ENCODE peak calls at places on chromosomes 16 and 17, in seven cellular contexts. Z is body of pancreas, Y is HCT116, I is thyroid gland, S is breast epithelium, H is uterus, K is adrenal gland. C is an unnamed sample. For H3K27me3, the result is how much of the 10 kb centered on the place peaks cover.

GRCh38 chr16:68972720-68973119 is 129.4 kb downstream of the TANGO6 start:
- DNase-seq in Z (no peak), Y (no peak), I (peak), S (no peak), H (no peak), K (peak), C (no peak)

GRCh38 chr16:55491691-55492090 is 12.7 kb downstream of the MMP2 start:
- DNase-seq in Z (no peak), Y (no peak), I (no peak), S (peak), H (peak), K (peak), C (peak)

GRCh38 chr17:4599505-4600281 is 15.4 kb downstream of the SMTNL2 start:
- DNase-seq in Z (no peak), Y (no peak), I (no peak), S (peak), H (peak), K (peak), C (no peak)

GRCh38 chr17:14864127-14864526 is 401.0 kb downstream of the PMP22 start:
- DNase-seq in Z (no peak), Y (no peak), I (no peak), S (no peak), H (no peak), K (no peak), C (no peak)

GRCh38 chr17:81036128-81036891 is 1.4 kb downstream of the BAIAP2 start:
- DNase-seq in Z (no peak), Y (no peak), I (peak), S (no peak), H (no peak), K (no peak), C (peak)

GRCh38 chr17:65099941-65100315 is 37.2 kb upstream of the RGS9 start:
- DNase-seq in Z (peak), Y (peak), I (peak), S (peak), H (no peak), K (no peak), C (peak)

GRCh38 chr17:67753026-67753425 is 35.3 kb downstream of the NOL11 start:
- DNase-seq in Z (no peak), Y (no peak), I (no peak), S (no peak), H (no peak), K (no peak), C (peak)

GRCh38 chr17:34412965-34413441 is 50.0 kb upstream of the CCL1 start:
- DNase-seq in Z (no peak), Y (no peak), I (no peak), S (no peak), H (no peak), K (no peak), C (no peak)

GRCh38 chr17:29111816-29112499 is 68.2 kb downstream of the MYO18A start:
- DNase-seq in Z (peak), Y (no peak), I (peak), S (peak), H (peak), K (peak), C (peak)

GRCh38 chr17:2057130-2057713 is 2.3 kb downstream of the HIC1 start:
- DNase-seq in Z (no peak), Y (no peak), I (no peak), S (no peak), H (no peak), K (no peak), C (peak)

GRCh38 chr17:16106161-16106891 is 106.7 kb downstream of the TTC19 start:
- DNase-seq in Z (no peak), Y (no peak), I (no peak), S (no peak), H (peak), K (no peak), C (no peak)

GRCh38 chr17:81338301-81339179 is 43.4 kb upstream of the SLC38A10 start:
- DNase-seq in Z (no peak), Y (no peak), I (no peak), S (no peak), H (no peak), K (peak), C (no peak)

GRCh38 chr17:48961516-48962233 is 6.7 kb downstream of the GIP start:
- DNase-seq in Z (no peak), Y (no peak), I (no peak), S (no peak), H (no peak), K (peak), C (no peak)

GRCh38 chr17:82848022-82848592 is 8.3 kb upstream of the ZNF750 start:
- DNase-seq in Z (no peak), Y (no peak), I (peak), S (peak), H (peak), K (peak), C (peak)

GRCh38 chr16:2710711-2711231 is 9.3 kb downstream of the PRSS27 start:
- DNase-seq in Z (no peak), Y (no peak), I (no peak), S (no peak), H (no peak), K (no peak), C (peak)

GRCh38 chr17:67415291-67415690 is 38.2 kb downstream of the PITPNC1 start:
- DNase-seq in Z (no peak), Y (no peak), I (no peak), S (no peak), H (no peak), K (peak), C (no peak)

GRCh38 chr16:23967018-23967417 is 131.2 kb downstream of the PRKCB start:
- DNase-seq in Z (no peak), Y (no peak), I (no peak), S (no peak), H (no peak), K (no peak), C (no peak)

GRCh38 chr16:17366299-17366961 is 104.3 kb downstream of the XYLT1 start:
- DNase-seq in Z (no peak), Y (no peak), I (no peak), S (no peak), H (no peak), K (no peak), C (no peak)

DNA sequence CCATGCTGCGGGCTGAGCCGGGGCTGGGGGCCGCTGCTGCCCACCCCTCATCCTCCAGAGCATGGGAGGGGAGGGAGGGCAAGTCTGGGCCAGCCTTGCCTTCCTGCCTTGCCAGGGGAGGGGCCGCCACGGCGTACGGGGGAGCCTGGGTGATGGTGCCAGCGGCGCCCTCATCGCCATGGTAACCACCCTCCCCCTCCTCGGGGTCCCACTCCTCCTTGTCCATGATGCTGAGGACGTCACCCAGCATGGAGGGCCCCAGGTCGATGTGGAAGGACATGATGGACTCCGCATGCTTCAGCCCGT is 23.9 kb upstream of the CPSF4L start:
- DNase-seq in Z (peak), Y (no peak), I (no peak), S (no peak), H (no peak), K (no peak), C (peak)
- H3K27me3 ChIP-seq in Z (under half), Y (under half), I (under half), S (under half), H (under half), K (under half), C (under half)

DNA sequence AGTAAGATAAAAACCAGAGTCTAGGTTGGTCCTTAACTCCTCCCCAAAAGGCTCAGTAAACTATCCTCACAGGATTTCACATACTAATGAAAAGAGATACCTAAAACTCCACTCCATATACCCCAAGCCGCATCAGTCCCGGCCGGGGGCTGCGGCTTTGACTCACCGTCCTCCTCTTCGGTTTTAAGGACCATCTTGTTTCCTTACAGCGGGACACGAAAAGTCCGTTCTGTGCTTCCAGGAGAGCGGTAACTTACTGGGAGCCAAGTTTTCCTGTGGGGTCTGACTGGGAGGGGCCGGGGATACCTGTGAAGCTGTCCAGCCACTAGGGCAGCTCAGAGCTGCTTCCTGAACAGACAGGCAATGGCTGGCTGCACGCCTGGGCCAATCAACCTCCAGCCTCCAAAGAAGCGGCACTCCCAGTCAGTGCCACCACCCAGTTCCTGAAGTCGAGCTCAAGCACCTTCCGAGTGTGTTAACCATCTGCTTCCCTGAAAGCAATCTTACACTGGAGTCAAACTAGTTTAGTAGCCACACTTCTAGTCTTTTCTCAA is 45.5 kb downstream of the CYTH1 start:
- DNase-seq in Z (peak), Y (peak), I (peak), S (peak), H (peak), K (peak), C (peak)
- TF ChIP-seq POLR2A in Z (peak), Y (no peak), I (peak), S (no peak), H (peak), K (no peak), C (peak)

DNA sequence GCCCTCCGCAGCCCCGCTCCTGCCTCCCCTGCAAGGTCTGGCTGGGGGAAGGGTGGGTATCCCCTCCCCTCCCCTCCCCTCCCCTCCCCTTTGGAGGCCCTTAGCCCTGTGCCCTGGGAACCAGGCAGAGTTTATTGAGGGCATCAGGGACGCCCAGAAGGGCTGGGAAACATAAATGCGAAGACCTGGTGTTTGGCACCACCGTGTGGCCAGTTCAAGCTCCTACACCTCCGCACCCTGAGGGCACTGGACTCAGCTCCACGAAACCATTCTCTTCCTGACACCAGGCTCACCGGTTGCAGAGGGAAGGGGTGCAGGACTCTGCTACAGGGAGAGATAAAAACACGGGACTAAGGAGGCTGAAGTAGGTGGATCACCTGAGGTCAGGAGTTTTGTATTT is 1.0 kb upstream of the AIPL1 start:
- DNase-seq in Z (peak), Y (peak), I (peak), S (no peak), H (peak), K (peak), C (no peak)
- H3K27me3 ChIP-seq in Z (under half), Y (under half), I (under half), S (under half), H (under half), K (under half), C (under half)

GRCh38 chr17:50150354-50151040 is at the start of gene PPP1R9B:
- DNase-seq in Z (no peak), Y (no peak), I (no peak), S (no peak), H (peak), K (no peak), C (no peak)

GRCh38 chr17:50149425-50150353 is 788 bp downstream of the PPP1R9B start:
- DNase-seq in Z (peak), Y (no peak), I (peak), S (no peak), H (peak), K (peak), C (peak)

GRCh38 chr17:50152736-50153135 is 2.3 kb upstream of the PPP1R9B start:
- DNase-seq in Z (no peak), Y (no peak), I (no peak), S (no peak), H (no peak), K (no peak), C (no peak)

GRCh38 chr17:50151937-50152547 is 1.6 kb upstream of the PPP1R9B start:
- DNase-seq in Z (peak), Y (peak), I (peak), S (peak), H (peak), K (peak), C (peak)

DNA sequence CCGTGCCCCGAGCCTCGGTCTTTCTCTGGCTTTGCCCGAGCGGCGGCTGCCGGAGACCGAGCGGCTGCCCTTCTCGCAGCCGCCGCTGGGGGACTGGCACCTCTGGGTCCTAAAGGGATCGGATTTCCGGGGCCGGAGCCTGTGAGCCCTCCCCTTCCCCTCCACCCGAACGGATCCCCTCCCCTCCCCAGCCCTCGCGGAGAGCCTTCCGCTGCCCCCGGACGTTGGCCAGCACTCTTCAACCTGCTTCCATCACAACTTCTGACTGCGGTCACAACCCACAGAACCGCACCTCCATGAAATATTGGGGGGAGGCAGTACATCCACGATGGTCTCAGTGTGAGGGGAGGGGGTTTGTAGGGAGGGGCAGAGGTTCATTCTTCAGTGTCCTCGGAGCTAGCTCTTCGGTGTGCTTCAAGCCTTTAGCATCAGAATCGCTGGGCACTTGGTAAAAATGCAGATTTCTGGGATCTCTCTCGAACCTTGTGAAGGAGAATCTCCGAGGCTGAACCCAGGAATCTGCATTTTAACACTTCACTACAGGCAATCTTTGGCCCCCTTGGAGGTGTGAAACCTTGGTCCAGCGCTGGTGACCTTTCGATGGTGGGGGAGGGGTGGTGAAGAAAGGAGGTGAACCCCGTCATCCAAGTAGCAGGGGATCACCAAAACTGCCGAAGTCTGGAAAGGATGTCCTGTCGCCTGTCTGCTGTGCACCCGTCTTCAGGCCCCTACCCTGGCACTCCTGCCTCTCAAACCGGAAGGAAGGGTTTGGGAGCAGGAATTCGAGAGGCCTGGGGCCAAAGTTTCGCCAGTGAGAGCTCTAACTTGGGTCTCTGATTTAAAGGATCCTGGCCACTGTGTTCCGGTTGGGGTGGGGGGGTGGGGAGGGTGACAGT is 812 bp upstream of the PPP1R9B start:
- DNase-seq in Z (peak), Y (peak), I (peak), S (peak), H (peak), K (peak), C (peak)
- TF ChIP-seq POLR2A in Z (no peak), Y (peak), I (peak), S (no peak), H (peak), K (no peak), C (no peak)

DNA sequence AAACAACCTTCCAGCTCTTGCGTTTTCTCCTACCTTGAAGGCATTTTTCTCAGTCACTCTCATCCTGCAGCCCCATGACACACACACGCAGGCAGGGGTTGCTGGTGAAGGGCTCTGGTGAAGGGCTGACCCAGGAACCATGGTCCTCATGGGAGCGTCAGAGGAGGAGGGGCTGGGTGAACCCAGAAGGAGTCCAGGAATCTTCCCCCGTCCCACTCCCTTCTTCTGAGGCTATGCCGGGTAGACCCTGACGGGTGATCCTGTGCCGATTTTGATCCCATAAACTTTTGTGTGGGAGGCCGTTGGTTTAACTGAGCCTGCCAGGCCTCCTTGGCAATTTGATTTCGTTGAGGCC is 278.4 kb upstream of the FOXF1 start:
- DNase-seq in Z (peak), Y (no peak), I (no peak), S (no peak), H (no peak), K (no peak), C (no peak)
- H3K27me3 ChIP-seq in Z (under half), Y (under half), I (under half), S (under half), H (under half), K (under half), C (under half)

GRCh38 chr16:105521-105920 is 27.5 kb downstream of the MPG start:
- DNase-seq in Z (no peak), Y (no peak), I (no peak), S (no peak), H (no peak), K (no peak), C (no peak)

GRCh38 chr16:106623-107324 is 28.7 kb downstream of the MPG start:
- DNase-seq in Z (peak), Y (peak), I (peak), S (no peak), H (no peak), K (peak), C (no peak)

GRCh38 chr16:102060-102855 is 24.2 kb downstream of the MPG start:
- DNase-seq in Z (no peak), Y (no peak), I (no peak), S (peak), H (peak), K (peak), C (no peak)

GRCh38 chr16:104355-104754 is 26.3 kb downstream of the MPG start:
- DNase-seq in Z (peak), Y (no peak), I (no peak), S (no peak), H (no peak), K (peak), C (no peak)

GRCh38 chr16:104828-105374 is 26.9 kb downstream of the MPG start:
- DNase-seq in Z (no peak), Y (no peak), I (no peak), S (no peak), H (no peak), K (no peak), C (no peak)
- TF ChIP-seq POLR2A in Z (no peak), Y (no peak), I (no peak), S (no peak), H (no peak), K (no peak), C (no peak)

GRCh38 chr16:86298166-86299131 is 211.9 kb upstream of the FOXF1 start:
- DNase-seq in Z (no peak), Y (no peak), I (no peak), S (no peak), H (peak), K (no peak), C (no peak)
- H3K27me3 ChIP-seq in Z (under half), Y (under half), I (under half), S (half or more), H (under half), K (under half), C (under half)

GRCh38 chr17:75205037-75205792 is at the start of gene NUP85:
- DNase-seq in Z (peak), Y (peak), I (peak), S (peak), H (peak), K (peak), C (peak)
- TF ChIP-seq POLR2A in Z (peak), Y (peak), I (peak), S (peak), H (peak), K (no peak), C (no peak)

DNA sequence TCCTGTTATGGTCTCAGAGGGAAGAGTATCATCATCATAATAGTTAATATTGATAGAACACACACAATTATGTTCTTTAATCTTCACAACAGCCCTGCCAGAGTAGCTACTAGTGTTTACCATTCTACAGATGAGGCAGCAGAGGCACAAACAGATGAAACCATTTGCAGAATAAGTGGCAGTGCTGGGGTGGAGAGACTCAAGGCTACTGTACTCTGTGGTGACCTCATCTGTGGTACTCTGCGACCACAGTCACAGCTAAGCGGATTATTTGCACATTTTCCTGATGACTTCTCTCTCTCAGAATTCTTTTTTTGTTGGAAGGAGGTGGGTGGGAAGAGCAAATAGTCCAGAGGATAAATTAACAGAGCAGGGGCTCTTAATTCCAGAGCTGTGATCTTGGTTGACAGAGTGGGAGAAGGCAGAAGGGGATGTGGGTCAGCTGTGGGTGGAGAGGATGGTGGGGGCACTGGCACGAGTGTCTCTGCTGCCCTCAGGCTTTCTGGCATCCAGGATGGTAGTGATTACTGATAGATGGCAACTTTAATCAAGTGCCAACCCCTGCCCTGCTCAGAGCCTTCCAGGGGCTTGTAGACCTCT is 41.8 kb downstream of the MRM1 start:
- DNase-seq in Z (no peak), Y (no peak), I (no peak), S (no peak), H (no peak), K (no peak), C (no peak)
- H3K27me3 ChIP-seq in Z (under half), Y (under half), I (under half), S (half or more), H (under half), K (under half), C (under half)

C was measured in upper lobe of left lung.